ENCODE peak calls at places on chromosomes 5 and 9, in five cellular contexts. P, J, Y, I and V are unnamed samples.
A peak's percentile ranks its signal among the peaks of the same experiment; 100 is the strongest.

GRCh38 chr9:88193766-88194165 is 55.5 kb upstream of the SPATA31C2 start:
- DNase-seq in J (no peak), I (no peak), P (no peak), Y (no peak), V (no peak)

GRCh38 chr5:52809884-52810283 is 22.2 kb downstream of the ITGA1 start:
- DNase-seq in J (peak; percentile 62), Y (no peak), P (no peak), I (no peak), V (peak; percentile 40)

GRCh38 chr9:21688108-21689102 is 114.0 kb upstream of the MTAP start:
- DNase-seq in Y (peak; percentile 98), I (peak; percentile 64), P (no peak), J (peak; percentile 81), V (peak; percentile 96)

GRCh38 chr9:16619341-16619740 is 251.1 kb downstream of the BNC2 start:
- DNase-seq in J (peak; percentile 49), I (no peak), Y (no peak), P (no peak), V (peak; percentile 34)

GRCh38 chr5:88838500-88838899 is 44.5 kb downstream of the MEF2C start:
- DNase-seq in P (no peak), J (no peak), Y (no peak), I (no peak), V (no peak)

GRCh38 chr5:60470881-60471280 is 229.1 kb downstream of the DEPDC1B start:
- DNase-seq in Y (no peak), J (no peak), I (no peak), P (no peak), V (peak; percentile 62)

GRCh38 chr5:23352437-23352836 is 155.0 kb upstream of the PRDM9 start:
- DNase-seq in I (no peak), P (peak; percentile 19), Y (no peak), J (no peak), V (no peak)

GRCh38 chr5:132684496-132684895 is 10.7 kb downstream of the IL4 start:
- DNase-seq in J (no peak), Y (no peak), I (no peak), P (no peak), V (no peak)

GRCh38 chr9:111094433-111095421 is 56.5 kb upstream of the LPAR1 start:
- DNase-seq in P (no peak), I (peak; percentile 67), Y (peak; percentile 23), J (peak; percentile 90), V (peak; percentile 83)

GRCh38 chr9:85408494-85408893 is 333.3 kb downstream of the AGTPBP1 start:
- DNase-seq in Y (no peak), P (no peak), J (no peak), I (no peak), V (no peak)

GRCh38 chr5:146744358-146744757 is 134.2 kb downstream of the PPP2R2B start:
- DNase-seq in I (no peak), J (peak; percentile 36), P (no peak), Y (no peak), V (peak; percentile 77)

GRCh38 chr9:69463497-69464068 is 138.6 kb downstream of the ENTREP1 start:
- DNase-seq in Y (no peak), P (no peak), I (no peak), J (no peak), V (no peak)

GRCh38 chr5:42349163-42349562 is 74.1 kb upstream of the GHR start:
- DNase-seq in P (no peak), I (no peak), Y (no peak), J (no peak), V (no peak)

GRCh38 chr9:17970285-17970684 is 391.4 kb downstream of the SH3GL2 start:
- DNase-seq in P (no peak), Y (no peak), J (no peak), I (no peak), V (no peak)

GRCh38 chr5:170293273-170293672 is 4.3 kb downstream of the LCP2 start:
- DNase-seq in P (no peak), Y (no peak), J (no peak), I (no peak), V (no peak)

GRCh38 chr5:169694221-169694620 is 57.1 kb downstream of the DOCK2 start:
- DNase-seq in I (no peak), J (peak; percentile 25), P (no peak), Y (no peak), V (peak; percentile 30)

GRCh38 chr5:43314724-43315123 is 1.5 kb upstream of the HMGCS1 start:
- DNase-seq in Y (no peak), J (no peak), I (no peak), P (no peak), V (no peak)

GRCh38 chr9:131020388-131020787 is 11.4 kb downstream of the LAMC3 start:
- DNase-seq in P (no peak), J (peak; percentile 60), Y (no peak), I (no peak), V (peak; percentile 93)

GRCh38 chr5:141783599-141784296 is 94.5 kb downstream of the PCDH1 start:
- DNase-seq in J (no peak), I (no peak), P (no peak), Y (no peak), V (no peak)

GRCh38 chr9:1050125-1050895 is at the start of gene DMRT2:
- DNase-seq in Y (peak; percentile 1), J (peak; percentile 43), P (peak; percentile 93), I (peak; percentile 94), V (peak; percentile 61)

GRCh38 chr9:111298831-111299603 is 31.0 kb downstream of the OR2K2 start:
- DNase-seq in J (peak; percentile 81), Y (peak; percentile 69), I (peak; percentile 81), P (peak; percentile 40), V (peak; percentile 91)

GRCh38 chr9:134945509-134946275 is 28.0 kb upstream of the FCN1 start:
- DNase-seq in Y (no peak), I (no peak), P (no peak), J (no peak), V (no peak)

GRCh38 chr9:133576591-133577462 is 32.4 kb downstream of the FAM163B start:
- DNase-seq in P (no peak), I (no peak), J (peak; percentile 28), Y (no peak), V (no peak)

GRCh38 chr5:179315356-179315890 is 29.8 kb downstream of the ADAMTS2 start:
- DNase-seq in J (no peak), P (no peak), I (peak; percentile 50), Y (no peak), V (no peak)

GRCh38 chr5:179312557-179313235 is 32.6 kb downstream of the ADAMTS2 start:
- DNase-seq in P (no peak), Y (no peak), I (peak; percentile 38), J (peak; percentile 52), V (peak; percentile 35)

GRCh38 chr5:179314606-179315355 is 30.5 kb downstream of the ADAMTS2 start:
- DNase-seq in P (no peak), Y (no peak), J (no peak), I (peak; percentile 58), V (peak; percentile 50)

GRCh38 chr5:179316111-179316551 is 29.1 kb downstream of the ADAMTS2 start:
- DNase-seq in Y (no peak), P (no peak), J (no peak), I (peak; percentile 37), V (no peak)

GRCh38 chr5:179313849-179314521 is 31.3 kb downstream of the ADAMTS2 start:
- DNase-seq in P (no peak), J (peak; percentile 96), Y (peak; percentile 32), I (peak; percentile 86), V (peak; percentile 96)
- H3K4me3 ChIP-seq in P (no peak overlapping the region), J (no peak overlapping the region), Y (no peak overlapping the region), I (no peak overlapping the region), V (peak overlapping the region; percentile 31)

DNA sequence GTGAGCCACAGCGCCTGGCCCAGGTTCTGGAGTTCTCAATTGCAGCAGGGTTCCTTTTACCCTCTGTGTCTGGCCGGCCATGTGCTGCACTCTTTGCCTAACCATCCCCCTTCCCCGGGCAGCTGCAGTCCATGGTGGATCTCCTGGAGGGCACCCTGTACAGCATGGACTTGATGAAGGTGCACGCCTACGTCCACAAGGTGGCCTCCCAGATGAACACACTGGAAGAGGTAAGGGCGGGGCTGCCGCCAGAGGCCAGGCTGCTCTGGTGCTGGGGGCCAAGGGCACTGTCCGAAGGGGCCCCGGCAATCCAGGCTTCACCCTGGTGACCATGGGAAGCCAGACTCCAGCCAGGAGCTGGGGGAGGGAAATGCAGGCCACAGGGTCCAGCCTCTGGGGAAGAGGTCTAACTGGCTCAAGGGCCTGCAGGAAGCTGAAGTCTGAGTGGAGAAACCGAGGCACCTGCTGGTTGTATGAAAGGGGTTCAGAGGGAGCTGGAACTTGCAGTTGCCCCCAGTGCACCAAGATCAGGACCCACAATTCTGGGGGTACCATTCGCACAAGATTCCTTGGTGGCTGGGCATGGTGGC is 18.1 kb downstream of the OLFML2A start:
- DNase-seq in J (no peak), P (peak; percentile 25), I (no peak), Y (no peak), V (no peak)
- H3K4me3 ChIP-seq in J (no peak overlapping the region), P (no peak overlapping the region), I (no peak overlapping the region), Y (no peak overlapping the region), V (no peak overlapping the region)

DNA sequence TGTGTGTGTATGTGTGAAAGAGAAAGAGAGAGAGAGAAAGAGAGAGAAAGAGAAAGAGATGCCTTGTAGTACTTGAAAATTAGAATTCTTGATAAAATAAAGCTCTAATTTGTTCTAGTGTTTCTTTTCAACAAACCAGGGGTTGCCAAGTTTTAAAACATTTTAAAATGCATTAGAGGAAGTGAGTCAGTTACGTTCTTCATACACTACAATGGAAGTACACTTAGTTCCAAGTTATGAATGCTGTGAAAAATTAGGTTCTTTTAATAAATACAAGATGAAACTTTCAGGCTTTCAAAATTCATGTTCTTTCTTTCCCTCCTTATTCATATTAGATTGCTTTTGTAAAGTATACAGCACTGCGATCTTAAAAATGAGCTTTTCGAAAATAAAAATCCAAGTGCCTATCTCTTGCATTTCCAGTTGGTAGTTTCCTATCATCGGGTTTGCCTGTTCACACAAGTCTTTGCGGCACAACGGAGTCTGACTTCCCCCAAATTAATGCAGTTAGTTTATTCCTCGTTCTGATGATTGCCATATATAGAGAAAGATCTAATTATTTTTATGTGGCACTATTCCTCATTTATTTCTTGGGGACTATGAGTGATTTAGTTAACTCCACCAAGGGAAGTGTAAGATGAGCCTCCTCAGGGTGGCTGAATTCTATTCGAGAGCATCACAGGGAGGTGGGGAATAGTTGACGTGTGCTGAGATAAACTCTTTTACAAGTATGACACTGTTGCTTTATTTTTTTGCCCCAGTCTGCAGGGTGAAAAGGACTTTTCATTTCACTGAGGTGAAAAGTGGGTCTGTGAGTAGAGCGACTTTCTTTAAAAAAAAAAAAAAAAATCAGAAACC is 238.2 kb downstream of the CD180 start:
- DNase-seq in Y (peak; percentile 8), J (peak; percentile 80), I (no peak), P (peak; percentile 34), V (peak; percentile 74)
- H3K4me3 ChIP-seq in Y (peak overlapping the region; percentile 38), J (peak overlapping the region; percentile 51), I (peak overlapping the region; percentile 39), P (peak overlapping the region; percentile 36), V (peak overlapping the region; percentile 70)

GRCh38 chr5:92086059-92086811 is 703.1 kb upstream of the ARRDC3 start:
- DNase-seq in J (no peak), P (no peak), I (no peak), Y (no peak), V (no peak)

DNA sequence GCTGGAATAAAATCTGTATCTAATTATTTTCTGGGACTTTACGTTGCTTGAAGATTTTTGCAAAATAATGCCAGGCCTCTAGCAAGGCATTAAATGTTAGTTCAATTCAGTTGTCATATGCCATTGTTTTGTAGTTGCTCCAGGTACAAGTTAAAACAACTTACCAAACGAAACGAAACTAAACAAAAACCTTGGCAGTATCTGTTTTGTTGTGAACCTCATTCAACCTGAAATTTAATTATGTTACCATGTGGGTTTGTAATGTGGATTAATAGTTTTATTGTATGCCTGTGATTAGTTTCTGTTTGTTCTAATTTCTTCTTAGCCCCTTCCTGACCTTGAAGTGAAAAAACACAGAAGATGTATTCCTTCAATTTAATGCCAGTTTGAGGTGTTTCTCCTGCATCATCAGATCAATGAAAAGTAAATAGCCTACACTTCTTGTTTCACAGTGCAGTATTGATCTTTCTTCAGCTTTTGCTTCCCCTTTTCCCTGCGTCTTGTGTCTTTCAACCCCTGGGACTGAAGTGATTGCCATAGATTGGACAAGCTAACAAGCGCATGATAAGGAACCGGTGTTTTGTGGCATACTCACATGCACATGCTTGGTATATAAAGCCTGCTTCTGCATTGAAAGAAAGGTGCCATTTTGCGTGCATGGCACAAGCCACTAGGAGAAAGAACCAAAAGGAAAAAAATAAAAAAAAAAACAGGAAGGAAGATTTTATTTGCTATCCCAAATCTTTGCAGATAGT is 699.0 kb upstream of the ARRDC3 start:
- DNase-seq in Y (no peak), I (no peak), J (no peak), P (no peak), V (no peak)
- H3K4me3 ChIP-seq in Y (no peak overlapping the region), I (no peak overlapping the region), J (no peak overlapping the region), P (no peak overlapping the region), V (no peak overlapping the region)